ENCODE peak calls at places on chromosomes 2 and 18, in four cellular contexts. One of them, this sample, is unnamed.
A peak's percentile ranks its signal among the peaks of the same experiment; 100 is the strongest.

GRCh38 chr18:8969639-8970378 is 132.7 kb upstream of the NDUFV2 start:
- DNase-seq in H1: no peak
- DNase-seq in OCI-LY7: no peak
- DNase-seq in IMR-90: peak; percentile 62
- DNase-seq in this sample: peak; percentile 32

GRCh38 chr18:66346833-66347595 is 256.9 kb downstream of the CDH19 start:
- DNase-seq in IMR-90: no peak
- DNase-seq in OCI-LY7: no peak
- DNase-seq in H1: no peak
- DNase-seq in this sample: no peak

GRCh38 chr2:169232551-169233154 is 129.7 kb downstream of the LRP2 start:
- DNase-seq in H1: no peak
- DNase-seq in OCI-LY7: no peak
- DNase-seq in IMR-90: no peak
- DNase-seq in this sample: no peak

GRCh38 chr2:16626497-16626896 is 39.1 kb downstream of the CYRIA start:
- DNase-seq in IMR-90: peak; percentile 81
- DNase-seq in H1: no peak
- DNase-seq in OCI-LY7: peak; percentile 40
- DNase-seq in this sample: peak; percentile 50

GRCh38 chr2:15943378-15943851 is 3.1 kb downstream of the MYCN start:
- DNase-seq in H1: peak; percentile 71
- DNase-seq in IMR-90: no peak
- DNase-seq in OCI-LY7: no peak
- DNase-seq in this sample: peak; percentile 85

GRCh38 chr2:43102366-43103092 is 123.9 kb downstream of the ZFP36L2 start:
- DNase-seq in OCI-LY7: no peak
- DNase-seq in H1: no peak
- DNase-seq in IMR-90: peak; percentile 77
- DNase-seq in this sample: peak; percentile 85

GRCh38 chr2:213316001-213316735 is 31.9 kb downstream of the SPAG16 start:
- DNase-seq in IMR-90: peak; percentile 37
- DNase-seq in H1: no peak
- DNase-seq in OCI-LY7: no peak
- DNase-seq in this sample: no peak

GRCh38 chr2:121910139-121910538 is 154.7 kb downstream of the TSN start:
- DNase-seq in H1: no peak
- DNase-seq in IMR-90: peak; percentile 6
- DNase-seq in OCI-LY7: no peak
- DNase-seq in this sample: peak; percentile 58

GRCh38 chr18:26322892-26323653 is 96.8 kb downstream of the TAF4B start:
- DNase-seq in H1: no peak
- DNase-seq in OCI-LY7: no peak
- DNase-seq in IMR-90: peak; percentile 56
- DNase-seq in this sample: no peak

GRCh38 chr2:163046615-163047014 is 208.0 kb upstream of the KCNH7 start:
- DNase-seq in OCI-LY7: no peak
- DNase-seq in H1: no peak
- DNase-seq in IMR-90: no peak
- DNase-seq in this sample: no peak

GRCh38 chr2:31253344-31254155 is 19.6 kb downstream of the EHD3 start:
- DNase-seq in H1: no peak
- DNase-seq in IMR-90: no peak
- DNase-seq in OCI-LY7: peak; percentile 68
- DNase-seq in this sample: no peak

GRCh38 chr2:208406474-208407451 is at the start of gene PTH2R:
- DNase-seq in IMR-90: no peak
- DNase-seq in OCI-LY7: no peak
- DNase-seq in H1: peak; percentile 65
- DNase-seq in this sample: peak; percentile 53

GRCh38 chr2:39119732-39120520 is 925 bp downstream of the SOS1 start:
- DNase-seq in H1: peak; percentile 80
- DNase-seq in IMR-90: peak; percentile 49
- DNase-seq in OCI-LY7: peak; percentile 81
- DNase-seq in this sample: peak; percentile 92

GRCh38 chr2:161420406-161421025 is 4.4 kb downstream of the TBR1 start:
- DNase-seq in H1: no peak
- DNase-seq in OCI-LY7: no peak
- DNase-seq in IMR-90: no peak
- DNase-seq in this sample: peak; percentile 52

GRCh38 chr18:79200546-79201268 is 131.5 kb downstream of the ATP9B start:
- DNase-seq in OCI-LY7: peak; percentile 28
- DNase-seq in H1: no peak
- DNase-seq in IMR-90: peak; percentile 25
- DNase-seq in this sample: peak; percentile 47

GRCh38 chr2:129191530-129191929 is 787.9 kb upstream of the RAB6C start:
- DNase-seq in H1: peak; percentile 56
- DNase-seq in IMR-90: no peak
- DNase-seq in OCI-LY7: no peak
- DNase-seq in this sample: no peak
- TF ChIP-seq CTCF in H1: peak; percentile 21
- TF ChIP-seq CTCF in IMR-90: no peak
- TF ChIP-seq CTCF in OCI-LY7: no peak
- TF ChIP-seq CTCF in this sample: no peak

DNA sequence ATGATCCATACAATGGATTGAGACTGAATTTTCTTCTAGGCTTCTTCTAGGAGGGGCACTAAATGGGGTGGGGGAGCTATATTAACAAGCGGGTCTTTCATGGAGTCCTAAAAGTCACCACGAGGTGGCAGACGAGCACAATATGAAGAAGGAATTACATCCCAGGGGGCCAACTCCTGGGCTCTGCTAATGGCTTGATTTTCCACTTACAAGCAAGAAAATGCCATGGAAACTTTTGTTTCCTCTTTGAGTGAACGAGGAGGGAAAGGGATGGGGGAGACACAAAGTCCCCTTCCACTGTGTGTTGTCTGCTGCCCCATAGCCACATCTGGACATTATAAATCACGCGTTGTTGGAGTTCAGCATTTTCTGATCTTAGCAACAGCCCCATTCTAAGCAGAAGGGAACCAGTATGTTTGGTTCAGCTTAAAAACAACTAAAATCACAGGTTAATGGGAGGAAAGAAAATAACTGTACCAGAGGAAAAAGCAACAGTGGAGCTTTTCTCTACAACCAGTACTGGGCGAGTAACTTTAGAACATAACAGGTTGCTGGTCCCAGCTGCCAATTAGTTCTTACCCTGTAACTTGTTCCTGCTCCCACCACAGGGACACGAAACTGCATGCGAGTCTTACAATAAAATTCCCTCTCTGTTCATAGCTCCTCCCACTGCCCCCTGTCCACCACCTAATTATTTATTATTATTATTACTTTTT is 285.0 kb upstream of the PARD3B start:
- DNase-seq in IMR-90: peak; percentile 74
- DNase-seq in OCI-LY7: peak; percentile 56
- DNase-seq in H1: peak; percentile 84
- DNase-seq in this sample: peak; percentile 77
- H3K4me2 ChIP-seq in IMR-90: no peak overlapping the region
- H3K4me2 ChIP-seq in OCI-LY7: no peak overlapping the region
- H3K4me2 ChIP-seq in H1: peak overlapping the region; percentile 7
- H3K4me2 ChIP-seq in this sample: no peak overlapping the region

DNA sequence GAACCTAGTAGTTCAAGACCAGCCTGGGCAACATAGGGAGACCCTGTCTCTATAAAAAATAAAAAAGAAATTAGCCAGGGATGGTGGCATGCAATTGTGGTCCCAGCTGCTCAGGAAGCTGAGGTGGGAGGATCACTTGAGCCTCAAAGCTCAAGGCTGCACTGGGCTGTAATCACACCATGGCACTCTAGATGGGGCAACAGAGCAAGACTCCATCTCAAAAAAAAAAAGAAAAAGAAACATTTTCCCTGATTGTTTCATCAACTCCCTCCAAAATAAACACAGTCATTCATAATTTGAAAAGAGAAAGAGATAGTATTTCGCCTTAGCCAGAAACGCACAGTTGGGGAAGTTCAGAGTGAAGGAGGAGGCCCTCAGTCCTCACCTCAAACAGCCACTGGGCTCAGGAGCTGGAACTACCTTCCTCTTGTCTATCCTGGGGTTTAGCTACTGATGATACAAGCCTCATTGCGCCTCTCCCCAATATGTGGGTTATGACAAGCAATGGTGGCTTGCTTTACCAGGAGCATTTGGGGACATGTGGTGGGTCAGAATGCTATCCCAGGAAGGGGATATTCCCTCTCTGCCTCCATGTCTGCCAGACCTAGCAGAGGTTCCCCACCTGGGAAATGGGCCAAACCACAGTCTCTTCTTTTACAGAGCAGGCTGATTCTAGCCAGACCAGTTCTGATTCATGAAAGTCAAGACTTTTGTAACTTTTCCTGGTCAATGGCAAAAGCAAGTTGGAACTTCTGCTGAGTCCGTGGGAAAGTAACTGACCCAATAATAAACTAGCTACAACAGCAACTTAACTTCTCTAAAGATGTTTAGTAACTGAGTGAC is 22.2 kb upstream of the TMEM87B start:
- DNase-seq in H1: peak; percentile 27
- DNase-seq in OCI-LY7: no peak
- DNase-seq in IMR-90: peak; percentile 71
- DNase-seq in this sample: peak; percentile 55
- TF ChIP-seq CTCF in H1: no peak
- TF ChIP-seq CTCF in OCI-LY7: no peak
- TF ChIP-seq CTCF in IMR-90: no peak
- TF ChIP-seq CTCF in this sample: peak; percentile 19

DNA sequence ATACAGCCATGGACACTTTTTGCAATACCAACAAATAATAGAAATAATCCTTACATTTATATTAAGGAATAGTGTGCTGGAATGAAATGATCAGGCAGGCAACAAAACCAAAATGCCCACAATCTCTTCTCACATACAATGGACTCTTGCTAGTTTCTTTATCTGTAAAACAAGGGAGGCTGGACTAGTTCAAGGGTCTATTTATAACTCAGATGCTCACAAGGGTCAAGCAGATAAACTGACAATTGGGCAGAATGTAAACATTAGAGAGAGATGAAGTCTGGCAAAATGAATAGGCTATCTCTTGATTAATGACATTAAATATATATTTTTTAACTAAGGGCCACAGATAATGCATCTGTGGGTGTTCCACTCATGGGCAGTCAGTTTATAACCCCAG is 11.4 kb downstream of the PPIL3 start:
- DNase-seq in OCI-LY7: no peak
- DNase-seq in H1: no peak
- DNase-seq in IMR-90: no peak
- DNase-seq in this sample: no peak
- H3K4me2 ChIP-seq in OCI-LY7: no peak overlapping the region
- H3K4me2 ChIP-seq in H1: no peak overlapping the region
- H3K4me2 ChIP-seq in IMR-90: no peak overlapping the region
- H3K4me2 ChIP-seq in this sample: no peak overlapping the region

DNA sequence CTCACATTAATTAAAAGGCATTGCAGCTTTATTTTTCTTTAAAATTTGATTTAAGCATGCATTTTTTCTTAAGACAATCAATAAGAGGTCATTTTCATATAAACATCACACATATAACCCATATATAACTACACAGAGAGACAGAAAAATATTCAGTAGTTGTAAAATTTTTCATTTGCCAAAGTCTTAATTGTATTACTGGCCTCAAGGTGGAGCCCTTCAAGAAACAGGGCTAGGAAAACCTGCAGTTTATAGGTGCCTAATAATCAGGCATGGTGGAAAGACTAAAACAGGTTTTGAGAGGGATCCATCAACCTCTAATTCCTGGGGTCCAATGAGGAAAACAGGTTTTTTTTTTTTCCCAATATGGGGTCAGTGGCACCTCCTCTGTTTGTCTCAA is 71.3 kb upstream of the ZNF804A start:
- DNase-seq in H1: no peak
- DNase-seq in IMR-90: no peak
- DNase-seq in OCI-LY7: peak; percentile 20
- DNase-seq in this sample: no peak
- TF ChIP-seq CTCF in H1: no peak
- TF ChIP-seq CTCF in IMR-90: no peak
- TF ChIP-seq CTCF in OCI-LY7: peak; percentile 68
- TF ChIP-seq CTCF in this sample: no peak

GRCh38 chr2:28898048-28898447 is 3.6 kb downstream of the WDR43 start:
- DNase-seq in H1: no peak
- DNase-seq in OCI-LY7: no peak
- DNase-seq in IMR-90: no peak
- DNase-seq in this sample: peak; percentile 84

GRCh38 chr2:28893488-28893887 is 979 bp upstream of the WDR43 start:
- DNase-seq in OCI-LY7: no peak
- DNase-seq in IMR-90: no peak
- DNase-seq in H1: no peak
- DNase-seq in this sample: no peak

GRCh38 chr2:28894470-28895188 is at the start of gene WDR43:
- DNase-seq in H1: peak; percentile 96
- DNase-seq in IMR-90: peak; percentile 99
- DNase-seq in OCI-LY7: peak; percentile 98
- DNase-seq in this sample: peak; percentile 97

GRCh38 chr2:28895189-28895893 is 874 bp downstream of the WDR43 start:
- DNase-seq in H1: peak; percentile 53
- DNase-seq in IMR-90: peak; percentile 54
- DNase-seq in OCI-LY7: peak; percentile 66
- DNase-seq in this sample: peak; percentile 78

DNA sequence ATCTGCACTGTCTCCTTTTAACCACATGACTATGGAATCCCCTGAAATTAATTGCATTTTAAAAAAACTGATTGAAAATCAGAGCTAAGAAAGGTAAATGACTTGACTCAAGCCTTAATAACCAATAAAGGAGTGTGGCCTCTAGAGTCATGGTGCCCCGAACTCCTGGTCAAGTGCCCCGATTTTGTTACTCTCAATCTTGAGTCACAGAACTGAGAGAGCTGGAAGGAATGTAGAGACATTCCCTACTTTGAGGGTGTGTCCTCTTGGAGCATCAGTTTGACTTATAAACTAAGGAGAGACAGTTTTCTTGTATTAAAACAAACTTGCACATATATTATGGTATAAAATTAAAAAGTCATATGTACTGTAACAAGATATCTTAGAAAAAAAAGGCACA is 2.4 kb downstream of the WDR43 start:
- DNase-seq in H1: no peak
- DNase-seq in OCI-LY7: no peak
- DNase-seq in IMR-90: peak; percentile 71
- DNase-seq in this sample: peak; percentile 88
- H3K4me2 ChIP-seq in H1: peak overlapping the region; percentile 93
- H3K4me2 ChIP-seq in OCI-LY7: peak overlapping the region; percentile 91
- H3K4me2 ChIP-seq in IMR-90: peak overlapping the region; percentile 66
- H3K4me2 ChIP-seq in this sample: peak overlapping the region; percentile 97

This sample was measured in osteoblast.